ENCODE peak calls at places on chromosomes 16 and 17, in nine cellular contexts. One of them, this sample, is unnamed.

GRCh38 chr16:20397468-20398074 is 7.0 kb downstream of the PDILT start:
- DNase-seq in activated gamma-delta T cell treated with Interleukin-2 at 50 U/mL for 16 hours: no peak
- DNase-seq in fibroblast of pulmonary artery: no peak
- DNase-seq in neuronal stem cell: no peak
- DNase-seq in bronchial epithelial cell: no peak
- DNase-seq in GM12865: no peak
- DNase-seq in H9: no peak
- DNase-seq in activated T-cell treated with anti-CD3 and anti-CD28 coated beads for 1 hour: no peak
- DNase-seq in caudate nucleus: no peak
- DNase-seq in this sample: no peak

GRCh38 chr16:13873835-13874438 is 46.0 kb upstream of the ERCC4 start:
- DNase-seq in GM12865: peak; percentile 8
- DNase-seq in caudate nucleus: no peak
- DNase-seq in activated gamma-delta T cell treated with Interleukin-2 at 50 U/mL for 16 hours: no peak
- DNase-seq in H9: peak; percentile 54
- DNase-seq in neuronal stem cell: peak; percentile 55
- DNase-seq in activated T-cell treated with anti-CD3 and anti-CD28 coated beads for 1 hour: no peak
- DNase-seq in fibroblast of pulmonary artery: peak; percentile 41
- DNase-seq in bronchial epithelial cell: peak; percentile 25
- DNase-seq in this sample: no peak

GRCh38 chr17:40326014-40326831 is 17.2 kb downstream of the RARA start:
- DNase-seq in activated gamma-delta T cell treated with Interleukin-2 at 50 U/mL for 16 hours: peak; percentile 54
- DNase-seq in H9: no peak
- DNase-seq in fibroblast of pulmonary artery: no peak
- DNase-seq in GM12865: peak; percentile 89
- DNase-seq in neuronal stem cell: no peak
- DNase-seq in activated T-cell treated with anti-CD3 and anti-CD28 coated beads for 1 hour: peak; percentile 36
- DNase-seq in bronchial epithelial cell: no peak
- DNase-seq in caudate nucleus: no peak
- DNase-seq in this sample: no peak

GRCh38 chr17:70523407-70523806 is 354.1 kb downstream of the KCNJ2 start:
- DNase-seq in neuronal stem cell: no peak
- DNase-seq in activated T-cell treated with anti-CD3 and anti-CD28 coated beads for 1 hour: no peak
- DNase-seq in caudate nucleus: no peak
- DNase-seq in H9: no peak
- DNase-seq in activated gamma-delta T cell treated with Interleukin-2 at 50 U/mL for 16 hours: no peak
- DNase-seq in fibroblast of pulmonary artery: no peak
- DNase-seq in GM12865: no peak
- DNase-seq in bronchial epithelial cell: no peak
- DNase-seq in this sample: no peak

GRCh38 chr17:45784293-45784582 is at the start of gene CRHR1:
- DNase-seq in activated T-cell treated with anti-CD3 and anti-CD28 coated beads for 1 hour: no peak
- DNase-seq in fibroblast of pulmonary artery: no peak
- DNase-seq in neuronal stem cell: no peak
- DNase-seq in H9: no peak
- DNase-seq in activated gamma-delta T cell treated with Interleukin-2 at 50 U/mL for 16 hours: no peak
- DNase-seq in bronchial epithelial cell: no peak
- DNase-seq in caudate nucleus: no peak
- DNase-seq in GM12865: no peak
- DNase-seq in this sample: no peak

GRCh38 chr17:78379134-78379497 is 667 bp downstream of the PGS1 start:
- DNase-seq in GM12865: no peak
- DNase-seq in fibroblast of pulmonary artery: peak; percentile 90
- DNase-seq in bronchial epithelial cell: peak; percentile 93
- DNase-seq in activated T-cell treated with anti-CD3 and anti-CD28 coated beads for 1 hour: no peak
- DNase-seq in caudate nucleus: no peak
- DNase-seq in neuronal stem cell: no peak
- DNase-seq in H9: no peak
- DNase-seq in activated gamma-delta T cell treated with Interleukin-2 at 50 U/mL for 16 hours: no peak
- DNase-seq in this sample: no peak

GRCh38 chr16:79977974-79978836 is 377.7 kb upstream of the MAF start:
- DNase-seq in activated T-cell treated with anti-CD3 and anti-CD28 coated beads for 1 hour: no peak
- DNase-seq in bronchial epithelial cell: no peak
- DNase-seq in H9: no peak
- DNase-seq in fibroblast of pulmonary artery: no peak
- DNase-seq in neuronal stem cell: no peak
- DNase-seq in caudate nucleus: no peak
- DNase-seq in GM12865: no peak
- DNase-seq in activated gamma-delta T cell treated with Interleukin-2 at 50 U/mL for 16 hours: no peak
- DNase-seq in this sample: no peak

GRCh38 chr16:24166684-24167083 is 89.5 kb upstream of the CACNG3 start:
- DNase-seq in caudate nucleus: no peak
- DNase-seq in fibroblast of pulmonary artery: no peak
- DNase-seq in H9: no peak
- DNase-seq in activated T-cell treated with anti-CD3 and anti-CD28 coated beads for 1 hour: no peak
- DNase-seq in activated gamma-delta T cell treated with Interleukin-2 at 50 U/mL for 16 hours: no peak
- DNase-seq in bronchial epithelial cell: no peak
- DNase-seq in neuronal stem cell: no peak
- DNase-seq in GM12865: no peak
- DNase-seq in this sample: no peak

GRCh38 chr17:7588553-7589203 is 1.2 kb downstream of the SOX15 start:
- DNase-seq in bronchial epithelial cell: peak; percentile 44
- DNase-seq in caudate nucleus: no peak
- DNase-seq in GM12865: no peak
- DNase-seq in activated gamma-delta T cell treated with Interleukin-2 at 50 U/mL for 16 hours: no peak
- DNase-seq in fibroblast of pulmonary artery: no peak
- DNase-seq in neuronal stem cell: no peak
- DNase-seq in activated T-cell treated with anti-CD3 and anti-CD28 coated beads for 1 hour: no peak
- DNase-seq in H9: peak; percentile 56
- DNase-seq in this sample: no peak

GRCh38 chr16:16042076-16042475 is 92.7 kb downstream of the ABCC1 start:
- DNase-seq in H9: no peak
- DNase-seq in bronchial epithelial cell: no peak
- DNase-seq in GM12865: no peak
- DNase-seq in caudate nucleus: no peak
- DNase-seq in activated gamma-delta T cell treated with Interleukin-2 at 50 U/mL for 16 hours: no peak
- DNase-seq in activated T-cell treated with anti-CD3 and anti-CD28 coated beads for 1 hour: no peak
- DNase-seq in neuronal stem cell: no peak
- DNase-seq in fibroblast of pulmonary artery: peak; percentile 96
- DNase-seq in this sample: no peak

GRCh38 chr16:10172848-10173655 is 9.2 kb downstream of the GRIN2A start:
- DNase-seq in neuronal stem cell: no peak
- DNase-seq in activated T-cell treated with anti-CD3 and anti-CD28 coated beads for 1 hour: no peak
- DNase-seq in activated gamma-delta T cell treated with Interleukin-2 at 50 U/mL for 16 hours: no peak
- DNase-seq in fibroblast of pulmonary artery: no peak
- DNase-seq in GM12865: peak; percentile 26
- DNase-seq in caudate nucleus: no peak
- DNase-seq in H9: no peak
- DNase-seq in bronchial epithelial cell: no peak
- DNase-seq in this sample: no peak

GRCh38 chr17:69547230-69547629 is 132.7 kb downstream of the MAP2K6 start:
- DNase-seq in GM12865: no peak
- DNase-seq in neuronal stem cell: no peak
- DNase-seq in activated T-cell treated with anti-CD3 and anti-CD28 coated beads for 1 hour: no peak
- DNase-seq in caudate nucleus: no peak
- DNase-seq in fibroblast of pulmonary artery: no peak
- DNase-seq in H9: no peak
- DNase-seq in bronchial epithelial cell: no peak
- DNase-seq in activated gamma-delta T cell treated with Interleukin-2 at 50 U/mL for 16 hours: no peak
- DNase-seq in this sample: no peak

GRCh38 chr17:42979511-42980273 is at the start of gene PTGES3L:
- DNase-seq in fibroblast of pulmonary artery: peak; percentile 49
- DNase-seq in activated T-cell treated with anti-CD3 and anti-CD28 coated beads for 1 hour: no peak
- DNase-seq in GM12865: peak; percentile 52
- DNase-seq in H9: peak; percentile 84
- DNase-seq in neuronal stem cell: no peak
- DNase-seq in activated gamma-delta T cell treated with Interleukin-2 at 50 U/mL for 16 hours: no peak
- DNase-seq in bronchial epithelial cell: no peak
- DNase-seq in caudate nucleus: peak; percentile 30
- DNase-seq in this sample: peak; percentile 30

GRCh38 chr17:45131616-45132301 is 556 bp downstream of the PLCD3 start:
- DNase-seq in activated gamma-delta T cell treated with Interleukin-2 at 50 U/mL for 16 hours: peak; percentile 44
- DNase-seq in bronchial epithelial cell: no peak
- DNase-seq in H9: peak; percentile 85
- DNase-seq in caudate nucleus: no peak
- DNase-seq in neuronal stem cell: peak; percentile 76
- DNase-seq in activated T-cell treated with anti-CD3 and anti-CD28 coated beads for 1 hour: peak; percentile 55
- DNase-seq in fibroblast of pulmonary artery: no peak
- DNase-seq in GM12865: peak; percentile 42
- DNase-seq in this sample: no peak

GRCh38 chr17:77109159-77110005 is 31.4 kb upstream of the SEC14L1 start:
- DNase-seq in neuronal stem cell: no peak
- DNase-seq in fibroblast of pulmonary artery: no peak
- DNase-seq in activated gamma-delta T cell treated with Interleukin-2 at 50 U/mL for 16 hours: no peak
- DNase-seq in bronchial epithelial cell: no peak
- DNase-seq in caudate nucleus: no peak
- DNase-seq in GM12865: peak; percentile 30
- DNase-seq in H9: no peak
- DNase-seq in activated T-cell treated with anti-CD3 and anti-CD28 coated beads for 1 hour: no peak
- DNase-seq in this sample: no peak

GRCh38 chr17:32503251-32504165 is 16.7 kb downstream of the CDK5R1 start:
- DNase-seq in H9: no peak
- DNase-seq in GM12865: peak; percentile 97
- DNase-seq in bronchial epithelial cell: peak; percentile 58
- DNase-seq in neuronal stem cell: no peak
- DNase-seq in caudate nucleus: no peak
- DNase-seq in activated T-cell treated with anti-CD3 and anti-CD28 coated beads for 1 hour: no peak
- DNase-seq in fibroblast of pulmonary artery: no peak
- DNase-seq in activated gamma-delta T cell treated with Interleukin-2 at 50 U/mL for 16 hours: peak; percentile 46
- DNase-seq in this sample: no peak

GRCh38 chr17:57949649-57950048 is 5.6 kb downstream of the CUEDC1 start:
- DNase-seq in bronchial epithelial cell: peak; percentile 75
- DNase-seq in H9: no peak
- DNase-seq in neuronal stem cell: no peak
- DNase-seq in caudate nucleus: no peak
- DNase-seq in GM12865: no peak
- DNase-seq in activated T-cell treated with anti-CD3 and anti-CD28 coated beads for 1 hour: no peak
- DNase-seq in activated gamma-delta T cell treated with Interleukin-2 at 50 U/mL for 16 hours: no peak
- DNase-seq in fibroblast of pulmonary artery: no peak
- DNase-seq in this sample: no peak

GRCh38 chr16:84115919-84116719 is 623 bp downstream of the MBTPS1 start:
- DNase-seq in caudate nucleus: no peak
- DNase-seq in bronchial epithelial cell: peak; percentile 38
- DNase-seq in H9: no peak
- DNase-seq in activated gamma-delta T cell treated with Interleukin-2 at 50 U/mL for 16 hours: peak; percentile 54
- DNase-seq in fibroblast of pulmonary artery: peak; percentile 49
- DNase-seq in activated T-cell treated with anti-CD3 and anti-CD28 coated beads for 1 hour: peak; percentile 38
- DNase-seq in neuronal stem cell: no peak
- DNase-seq in GM12865: peak; percentile 74
- DNase-seq in this sample: no peak

GRCh38 chr16:27475561-27475960 is 73.6 kb downstream of the IL21R start:
- DNase-seq in GM12865: no peak
- DNase-seq in H9: no peak
- DNase-seq in activated T-cell treated with anti-CD3 and anti-CD28 coated beads for 1 hour: no peak
- DNase-seq in caudate nucleus: no peak
- DNase-seq in activated gamma-delta T cell treated with Interleukin-2 at 50 U/mL for 16 hours: no peak
- DNase-seq in fibroblast of pulmonary artery: peak; percentile 80
- DNase-seq in neuronal stem cell: no peak
- DNase-seq in bronchial epithelial cell: peak; percentile 56
- DNase-seq in this sample: no peak

GRCh38 chr17:64006361-64007088 is 8.4 kb downstream of the PRR29 start:
- DNase-seq in GM12865: no peak
- DNase-seq in caudate nucleus: no peak
- DNase-seq in activated gamma-delta T cell treated with Interleukin-2 at 50 U/mL for 16 hours: no peak
- DNase-seq in H9: peak; percentile 24
- DNase-seq in bronchial epithelial cell: no peak
- DNase-seq in neuronal stem cell: no peak
- DNase-seq in fibroblast of pulmonary artery: no peak
- DNase-seq in activated T-cell treated with anti-CD3 and anti-CD28 coated beads for 1 hour: no peak
- DNase-seq in this sample: no peak

GRCh38 chr17:41258406-41258805 is 3.2 kb downstream of the KRTAP9-9 start:
- DNase-seq in neuronal stem cell: no peak
- DNase-seq in H9: no peak
- DNase-seq in GM12865: no peak
- DNase-seq in activated T-cell treated with anti-CD3 and anti-CD28 coated beads for 1 hour: no peak
- DNase-seq in fibroblast of pulmonary artery: no peak
- DNase-seq in caudate nucleus: no peak
- DNase-seq in bronchial epithelial cell: no peak
- DNase-seq in activated gamma-delta T cell treated with Interleukin-2 at 50 U/mL for 16 hours: no peak
- DNase-seq in this sample: no peak

GRCh38 chr16:49345829-49346228 is 27.8 kb upstream of the C16orf78 start:
- DNase-seq in activated gamma-delta T cell treated with Interleukin-2 at 50 U/mL for 16 hours: no peak
- DNase-seq in fibroblast of pulmonary artery: no peak
- DNase-seq in activated T-cell treated with anti-CD3 and anti-CD28 coated beads for 1 hour: no peak
- DNase-seq in neuronal stem cell: peak; percentile 57
- DNase-seq in GM12865: peak; percentile 26
- DNase-seq in H9: no peak
- DNase-seq in caudate nucleus: no peak
- DNase-seq in bronchial epithelial cell: no peak
- DNase-seq in this sample: no peak

GRCh38 chr17:41439375-41439774 is 1.4 kb downstream of the KRT38 start:
- DNase-seq in activated gamma-delta T cell treated with Interleukin-2 at 50 U/mL for 16 hours: no peak
- DNase-seq in activated T-cell treated with anti-CD3 and anti-CD28 coated beads for 1 hour: no peak
- DNase-seq in H9: no peak
- DNase-seq in GM12865: no peak
- DNase-seq in neuronal stem cell: no peak
- DNase-seq in bronchial epithelial cell: peak; percentile 76
- DNase-seq in fibroblast of pulmonary artery: peak; percentile 49
- DNase-seq in caudate nucleus: no peak
- DNase-seq in this sample: no peak

GRCh38 chr17:66925811-66926500 is 38.6 kb upstream of the CACNG4 start:
- DNase-seq in fibroblast of pulmonary artery: no peak
- DNase-seq in bronchial epithelial cell: no peak
- DNase-seq in neuronal stem cell: no peak
- DNase-seq in activated gamma-delta T cell treated with Interleukin-2 at 50 U/mL for 16 hours: no peak
- DNase-seq in caudate nucleus: no peak
- DNase-seq in GM12865: no peak
- DNase-seq in activated T-cell treated with anti-CD3 and anti-CD28 coated beads for 1 hour: no peak
- DNase-seq in H9: no peak
- DNase-seq in this sample: no peak

GRCh38 chr17:32443827-32444300 is 446 bp upstream of the PSMD11 start:
- DNase-seq in activated T-cell treated with anti-CD3 and anti-CD28 coated beads for 1 hour: no peak
- DNase-seq in activated gamma-delta T cell treated with Interleukin-2 at 50 U/mL for 16 hours: no peak
- DNase-seq in H9: no peak
- DNase-seq in bronchial epithelial cell: no peak
- DNase-seq in caudate nucleus: no peak
- DNase-seq in neuronal stem cell: no peak
- DNase-seq in GM12865: no peak
- DNase-seq in fibroblast of pulmonary artery: no peak
- DNase-seq in this sample: no peak

GRCh38 chr17:64354396-64354795 is 36.3 kb downstream of the PECAM1 start:
- DNase-seq in GM12865: no peak
- DNase-seq in neuronal stem cell: no peak
- DNase-seq in H9: no peak
- DNase-seq in caudate nucleus: no peak
- DNase-seq in activated T-cell treated with anti-CD3 and anti-CD28 coated beads for 1 hour: no peak
- DNase-seq in bronchial epithelial cell: no peak
- DNase-seq in fibroblast of pulmonary artery: no peak
- DNase-seq in activated gamma-delta T cell treated with Interleukin-2 at 50 U/mL for 16 hours: no peak
- DNase-seq in this sample: no peak

GRCh38 chr17:65537845-65538678 is 23.4 kb downstream of the AXIN2 start:
- DNase-seq in bronchial epithelial cell: no peak
- DNase-seq in activated gamma-delta T cell treated with Interleukin-2 at 50 U/mL for 16 hours: no peak
- DNase-seq in caudate nucleus: no peak
- DNase-seq in activated T-cell treated with anti-CD3 and anti-CD28 coated beads for 1 hour: peak; percentile 47
- DNase-seq in neuronal stem cell: no peak
- DNase-seq in H9: no peak
- DNase-seq in GM12865: no peak
- DNase-seq in fibroblast of pulmonary artery: no peak
- DNase-seq in this sample: no peak

GRCh38 chr16:66166451-66166850 is 200.0 kb upstream of the CDH5 start:
- DNase-seq in activated T-cell treated with anti-CD3 and anti-CD28 coated beads for 1 hour: no peak
- DNase-seq in GM12865: no peak
- DNase-seq in fibroblast of pulmonary artery: peak; percentile 23
- DNase-seq in bronchial epithelial cell: no peak
- DNase-seq in activated gamma-delta T cell treated with Interleukin-2 at 50 U/mL for 16 hours: no peak
- DNase-seq in neuronal stem cell: no peak
- DNase-seq in H9: no peak
- DNase-seq in caudate nucleus: no peak
- DNase-seq in this sample: no peak

GRCh38 chr17:48522031-48522593 is 8.7 kb downstream of the HOXB1 start:
- DNase-seq in fibroblast of pulmonary artery: no peak
- DNase-seq in GM12865: no peak
- DNase-seq in bronchial epithelial cell: no peak
- DNase-seq in activated gamma-delta T cell treated with Interleukin-2 at 50 U/mL for 16 hours: no peak
- DNase-seq in caudate nucleus: no peak
- DNase-seq in activated T-cell treated with anti-CD3 and anti-CD28 coated beads for 1 hour: no peak
- DNase-seq in H9: peak; percentile 72
- DNase-seq in neuronal stem cell: no peak
- DNase-seq in this sample: no peak

GRCh38 chr17:1720856-1721386 is 3.6 kb upstream of the WDR81 start:
- DNase-seq in neuronal stem cell: no peak
- DNase-seq in activated T-cell treated with anti-CD3 and anti-CD28 coated beads for 1 hour: peak; percentile 60
- DNase-seq in caudate nucleus: no peak
- DNase-seq in fibroblast of pulmonary artery: peak; percentile 71
- DNase-seq in GM12865: peak; percentile 86
- DNase-seq in activated gamma-delta T cell treated with Interleukin-2 at 50 U/mL for 16 hours: peak; percentile 67
- DNase-seq in H9: peak; percentile 83
- DNase-seq in bronchial epithelial cell: peak; percentile 65
- DNase-seq in this sample: peak; percentile 45

GRCh38 chr16:77323695-77324094 is 111.1 kb downstream of the ADAMTS18 start:
- DNase-seq in neuronal stem cell: no peak
- DNase-seq in caudate nucleus: no peak
- DNase-seq in H9: no peak
- DNase-seq in GM12865: no peak
- DNase-seq in activated T-cell treated with anti-CD3 and anti-CD28 coated beads for 1 hour: no peak
- DNase-seq in bronchial epithelial cell: no peak
- DNase-seq in fibroblast of pulmonary artery: no peak
- DNase-seq in activated gamma-delta T cell treated with Interleukin-2 at 50 U/mL for 16 hours: no peak
- DNase-seq in this sample: no peak